ENCODE peak calls at places on chromosome 2, in nine cellular contexts. C is colonic mucosa; O is lung; Y is stomach; R is nephron progenitor cell; J is tibial nerve; U is stimulated activated CD4-positive, alpha-beta T cell treated with anti-CD3 and anti-CD28 coated beads, Interleukin-15, amount 100 ng/mL, for 1 hour; L is effector CD4-positive, alpha-beta T cell; X is WERI-Rb-1. Z is an unnamed sample.

GRCh38 chr2:138997849-138998517 is 217.8 kb upstream of the NXPH2 start:
- DNase-seq in C (no peak), O (no peak), Y (no peak), R (no peak), J (no peak), U (no peak), L (no peak), X (no peak), Z (no peak)

GRCh38 chr2:41791523-41791922 is 256.3 kb upstream of the PKDCC start:
- DNase-seq in C (peak; percentile 22), O (no peak), Y (no peak), R (peak; percentile 77), J (no peak), U (no peak), L (no peak), X (no peak), Z (peak; percentile 65)

GRCh38 chr2:10452956-10453885 is 5.1 kb upstream of the ODC1 start:
- DNase-seq in C (no peak), O (no peak), Y (no peak), R (no peak), J (no peak), U (no peak), L (no peak), X (no peak), Z (peak; percentile 73)

GRCh38 chr2:54834721-54835120 is 111.3 kb downstream of the EML6 start:
- DNase-seq in C (no peak), O (no peak), Y (no peak), R (no peak), J (no peak), U (no peak), L (no peak), X (no peak), Z (no peak)

GRCh38 chr2:154637426-154637825 is 61.1 kb upstream of the KCNJ3 start:
- DNase-seq in C (no peak), O (no peak), Y (no peak), R (no peak), J (no peak), U (no peak), L (no peak), X (no peak), Z (no peak)

GRCh38 chr2:230811508-230811907 is 53.2 kb upstream of the ITM2C start:
- DNase-seq in C (no peak), O (no peak), Y (no peak), R (no peak), J (no peak), U (no peak), L (no peak), X (no peak), Z (no peak)

GRCh38 chr2:65438137-65438899 is 5.9 kb upstream of the SPRED2 start:
- DNase-seq in C (no peak), O (no peak), Y (no peak), R (peak; percentile 36), J (no peak), U (no peak), L (no peak), X (no peak), Z (peak; percentile 89)

GRCh38 chr2:73999881-74000597 is 15.3 kb downstream of the TET3 start:
- DNase-seq in C (peak; percentile 41), O (no peak), Y (no peak), R (peak; percentile 52), J (no peak), U (no peak), L (no peak), X (peak; percentile 42), Z (no peak)

GRCh38 chr2:105822186-105822585 is 77.5 kb downstream of the NCK2 start:
- DNase-seq in C (no peak), O (no peak), Y (no peak), R (no peak), J (no peak), U (no peak), L (no peak), X (no peak), Z (no peak)

Z was measured in neural progenitor cell.